ENCODE peak calls at places on chromosomes 4 and X, in eight cellular contexts. M is RCC 7860; H is GM23248; T is amygdala; J is putamen; G is GM12864; F is stimulated activated CD4-positive, alpha-beta T cell treated with anti-CD3 and anti-CD28 coated beads, Interleukin-1b, Interleukin-23, amount 100 ng/mL, for 24 hours; U is Peyer's patch. X is an unnamed sample.

GRCh38 chr4:10123227-10124101 is 6.9 kb upstream of the WDR1 start:
- DNase-seq in U (peak; percentile 88), F (no peak), G (no peak), T (no peak), H (no peak), J (no peak), M (peak; percentile 76), X (no peak)

GRCh38 chr4:71251266-71251665 is 87.6 kb upstream of the SLC4A4 start:
- DNase-seq in U (no peak), F (no peak), G (no peak), T (no peak), M (no peak), H (peak; percentile 78), J (no peak), X (no peak)

GRCh38 chr4:17884063-17884462 is 73.3 kb downstream of the NCAPG start:
- DNase-seq in G (no peak), F (no peak), M (no peak), U (no peak), T (no peak), J (no peak), H (peak; percentile 26), X (no peak)

GRCh38 chr4:176767183-176767582 is 25.5 kb downstream of the VEGFC start:
- DNase-seq in H (peak; percentile 61), M (no peak), U (no peak), T (no peak), J (no peak), F (no peak), G (no peak), X (no peak)

GRCh38 chr4:81164623-81165416 is 50.2 kb downstream of the PRKG2 start:
- DNase-seq in M (peak; percentile 90), F (no peak), G (no peak), T (no peak), U (peak; percentile 76), H (peak; percentile 88), J (no peak), X (no peak)

GRCh38 chrX:120559799-120560198 is 963 bp downstream of the CUL4B start:
- DNase-seq in H (peak; percentile 21), G (no peak), F (no peak), M (no peak), T (no peak), U (no peak), J (peak; percentile 18), X (peak; percentile 3)

GRCh38 chrX:71609095-71609750 is 9.1 kb downstream of the CXCR3 start:
- DNase-seq in J (no peak), H (no peak), G (no peak), F (no peak), T (no peak), U (peak; percentile 14), M (no peak), X (no peak)

GRCh38 chr4:26206981-26207380 is 113.8 kb upstream of the RBPJ start:
- DNase-seq in F (no peak), U (no peak), J (no peak), T (no peak), G (no peak), H (no peak), M (no peak), X (peak; percentile 74)

GRCh38 chrX:13937370-13938052 is 92.2 kb downstream of the GEMIN8 start:
- DNase-seq in M (no peak), T (no peak), F (no peak), G (no peak), H (peak; percentile 12), J (peak; percentile 45), U (no peak), X (no peak)

GRCh38 chrX:45515262-45516215 is 314.9 kb upstream of the DIPK2B start:
- DNase-seq in G (peak; percentile 2), U (peak; percentile 71), H (peak; percentile 94), M (peak; percentile 87), J (peak; percentile 40), F (peak; percentile 1), T (no peak), X (no peak)

GRCh38 chrX:24145340-24146186 is 4.0 kb upstream of the ZFX start:
- DNase-seq in G (no peak), H (peak; percentile 56), J (no peak), M (peak; percentile 10), U (no peak), F (no peak), T (no peak), X (no peak)

GRCh38 chrX:111465664-111466063 is 45.8 kb upstream of the SERTM2 start:
- DNase-seq in T (no peak), M (no peak), U (no peak), F (no peak), J (no peak), H (no peak), G (no peak), X (no peak)

GRCh38 chrX:153460826-153461225 is 9.6 kb downstream of the HAUS7 start:
- DNase-seq in U (peak; percentile 69), J (peak; percentile 17), G (no peak), H (peak; percentile 56), T (no peak), F (no peak), M (peak; percentile 8), X (no peak)

GRCh38 chr4:3302164-3302785 is 9.5 kb downstream of the RGS12 start:
- DNase-seq in J (no peak), F (no peak), T (no peak), G (no peak), H (no peak), M (peak; percentile 82), U (peak; percentile 67), X (no peak)

GRCh38 chr4:64581422-64581821 is 172.2 kb upstream of the TECRL start:
- DNase-seq in H (peak; percentile 48), T (no peak), G (no peak), J (no peak), M (no peak), U (no peak), F (no peak), X (no peak)

GRCh38 chr4:161254375-161254774 is 909.4 kb downstream of the FSTL5 start:
- DNase-seq in M (no peak), U (no peak), G (no peak), F (no peak), T (no peak), H (no peak), J (no peak), X (no peak)

GRCh38 chr4:112145820-112146813 is 863 bp downstream of the FAM241A start:
- DNase-seq in M (peak; percentile 13), F (peak; percentile 49), H (peak; percentile 79), T (no peak), J (peak; percentile 14), G (peak; percentile 45), U (peak; percentile 68), X (no peak)

GRCh38 chr4:108793413-108793812 is 30.6 kb upstream of the ETNPPL start:
- DNase-seq in J (no peak), H (peak; percentile 22), M (no peak), T (no peak), F (no peak), U (no peak), G (no peak), X (no peak)

GRCh38 chrX:40083120-40083978 is 14.4 kb downstream of the BCOR start:
- DNase-seq in T (no peak), U (peak; percentile 58), F (no peak), H (peak; percentile 45), G (no peak), J (no peak), M (no peak), X (no peak)

GRCh38 chr4:26219206-26219605 is 101.6 kb upstream of the RBPJ start:
- DNase-seq in G (no peak), J (no peak), F (no peak), U (no peak), M (no peak), T (no peak), H (no peak), X (no peak)

GRCh38 chrX:3066555-3066954 is 25.3 kb downstream of the ARSF start:
- DNase-seq in U (no peak), H (peak; percentile 2), T (no peak), G (no peak), J (no peak), F (no peak), M (no peak), X (no peak)

GRCh38 chr4:188032170-188032569 is 36.6 kb downstream of the ZFP42 start:
- DNase-seq in G (no peak), T (no peak), M (no peak), H (no peak), J (no peak), U (no peak), F (no peak), X (no peak)

GRCh38 chrX:100829730-100830129 is 9.5 kb downstream of the CSTF2 start:
- DNase-seq in G (no peak), J (no peak), H (peak; percentile 27), U (no peak), T (no peak), F (no peak), M (peak; percentile 44), X (no peak)

GRCh38 chr4:72318771-72319170 is 250.2 kb downstream of the ADAMTS3 start:
- DNase-seq in U (no peak), J (no peak), H (peak; percentile 72), G (no peak), M (peak; percentile 78), F (no peak), T (no peak), X (no peak)